ENCODE peak calls at places on chromosomes 6 and 20, in nine cellular contexts. T, C, H, P, J, U, V, O and A are unnamed samples.

GRCh38 chr6:80767808-80768207 is 661.3 kb downstream of the BCKDHB start:
- DNase-seq in H (peak), V (peak), P (peak), O (peak), C (no peak), T (no peak), U (no peak), J (peak), A (peak)

GRCh38 chr20:11379257-11380011 is 538.3 kb upstream of the BTBD3 start:
- DNase-seq in J (no peak), V (no peak), P (no peak), U (no peak), H (peak), O (no peak), C (no peak), T (no peak), A (no peak)

GRCh38 chr20:10376271-10377075 is 57.5 kb downstream of the MKKS start:
- DNase-seq in J (peak), U (no peak), C (no peak), H (no peak), T (no peak), O (no peak), V (no peak), P (no peak), A (no peak)

GRCh38 chr6:135014353-135014832 is 40.2 kb downstream of the HBS1L start:
- DNase-seq in H (no peak), U (no peak), P (no peak), C (no peak), V (no peak), O (no peak), T (no peak), J (no peak), A (no peak)

GRCh38 chr6:28765978-28766351 is 157.8 kb downstream of the TRIM27 start:
- DNase-seq in C (no peak), U (no peak), H (no peak), T (no peak), O (no peak), P (no peak), V (no peak), J (no peak), A (no peak)

GRCh38 chr6:25094726-25095125 is 159.0 kb upstream of the RIPOR2 start:
- DNase-seq in C (no peak), O (no peak), H (no peak), P (no peak), J (no peak), V (no peak), T (no peak), U (no peak), A (no peak)

GRCh38 chr6:135722679-135723078 is 128.8 kb upstream of the PDE7B start:
- DNase-seq in P (no peak), C (peak), O (no peak), H (no peak), T (no peak), U (peak), J (peak), V (no peak), A (peak)

GRCh38 chr6:126388235-126388634 is 48.3 kb downstream of the CENPW start:
- DNase-seq in P (no peak), C (no peak), U (no peak), V (no peak), J (no peak), O (no peak), H (no peak), T (no peak), A (no peak)

GRCh38 chr20:37728635-37728983 is 34.8 kb downstream of the CTNNBL1 start:
- DNase-seq in H (no peak), C (no peak), J (no peak), V (no peak), P (no peak), T (no peak), O (no peak), U (no peak), A (no peak)

GRCh38 chr6:37110455-37111155 is 59.3 kb upstream of the PIM1 start:
- DNase-seq in H (no peak), V (no peak), T (no peak), J (no peak), O (no peak), P (no peak), C (no peak), U (no peak), A (no peak)

GRCh38 chr6:14540276-14540675 is 422.7 kb downstream of the CD83 start:
- DNase-seq in H (no peak), J (peak), V (no peak), T (no peak), U (no peak), C (peak), O (no peak), P (no peak), A (no peak)

GRCh38 chr20:26163890-26164289 is 467.2 kb upstream of the ZNF337 start:
- DNase-seq in P (no peak), U (no peak), H (no peak), O (no peak), C (no peak), J (peak), T (no peak), V (no peak), A (peak)

GRCh38 chr6:35729349-35729678 is 7.5 kb upstream of the ARMC12 start:
- DNase-seq in T (no peak), O (no peak), H (no peak), V (no peak), P (no peak), C (no peak), U (no peak), J (no peak), A (no peak)

GRCh38 chr6:35727206-35727934 is 9.5 kb upstream of the ARMC12 start:
- DNase-seq in H (peak), P (peak), C (peak), O (peak), J (peak), V (peak), U (peak), T (peak), A (peak)

GRCh38 chr6:35729722-35730121 is 7.1 kb upstream of the ARMC12 start:
- DNase-seq in P (no peak), T (peak), J (no peak), U (no peak), C (no peak), V (peak), H (no peak), O (no peak), A (no peak)

GRCh38 chr6:35728663-35729348 is 8.0 kb upstream of the ARMC12 start:
- DNase-seq in U (no peak), H (peak), P (no peak), C (peak), T (peak), O (peak), V (peak), J (no peak), A (no peak)

DNA sequence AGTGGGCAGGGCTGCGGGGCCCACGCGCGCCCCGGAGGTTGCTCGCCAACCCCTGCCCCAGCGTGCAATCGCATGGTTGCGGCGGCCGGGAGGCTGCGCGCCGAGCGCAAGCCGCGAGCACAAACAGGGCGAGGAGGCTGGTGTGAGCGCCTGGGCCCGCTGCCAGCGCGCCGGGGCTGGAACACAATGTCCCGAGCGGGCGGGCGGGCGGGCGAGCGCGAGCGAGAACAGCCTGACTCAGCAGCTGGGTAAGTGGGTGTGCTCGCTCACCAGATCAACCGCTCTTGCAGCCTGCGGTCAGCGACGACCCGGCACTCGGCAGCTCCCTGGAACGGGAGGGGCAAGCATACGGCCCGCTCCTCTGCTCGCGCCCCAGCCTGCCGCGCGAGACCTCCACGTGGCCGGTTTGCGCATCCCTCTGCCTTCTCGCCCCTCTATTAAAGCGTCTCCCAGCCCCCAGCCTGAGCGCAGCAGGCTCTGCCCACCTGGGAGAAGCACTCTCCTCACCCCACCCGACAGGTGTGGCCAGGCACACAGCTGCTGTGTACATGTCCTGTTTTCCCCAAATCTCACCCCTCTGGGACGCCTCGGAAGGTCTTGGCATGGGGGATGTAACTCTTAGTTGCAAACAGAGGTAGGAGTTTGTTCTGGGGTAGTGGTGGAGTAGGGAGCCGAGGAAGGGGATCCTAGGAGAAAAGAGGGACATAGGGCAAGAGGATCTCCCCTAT is 8.7 kb upstream of the ARMC12 start:
- DNase-seq in H (peak), C (peak), J (peak), O (peak), V (peak), T (peak), U (peak), P (peak), A (peak)
- TF ChIP-seq POLR2A in H (peak), C (no peak), J (no peak), O (peak), V (peak), T (peak), U (no peak), P (peak), A (peak)

GRCh38 chr6:5029609-5030008 is 25.8 kb upstream of the RPP40 start:
- DNase-seq in U (no peak), P (no peak), V (no peak), C (no peak), O (no peak), J (no peak), H (no peak), T (no peak), A (no peak)

GRCh38 chr6:5028301-5028700 is 24.5 kb upstream of the RPP40 start:
- DNase-seq in O (no peak), H (no peak), C (no peak), J (no peak), V (no peak), P (no peak), T (no peak), U (no peak), A (no peak)

GRCh38 chr6:5028921-5029320 is 25.1 kb upstream of the RPP40 start:
- DNase-seq in O (no peak), J (no peak), H (no peak), U (no peak), V (no peak), P (no peak), C (no peak), T (no peak), A (no peak)

GRCh38 chr6:5023923-5024322 is 20.1 kb upstream of the RPP40 start:
- DNase-seq in T (no peak), H (no peak), O (no peak), V (no peak), J (no peak), U (no peak), C (no peak), P (no peak), A (no peak)

GRCh38 chr6:5025911-5026819 is 22.3 kb upstream of the RPP40 start:
- DNase-seq in T (peak), U (no peak), J (peak), P (peak), V (peak), H (peak), C (peak), O (peak), A (peak)
- TF ChIP-seq POLR2A in T (no peak), U (no peak), J (no peak), P (no peak), V (no peak), H (no peak), C (no peak), O (peak), A (no peak)

DNA sequence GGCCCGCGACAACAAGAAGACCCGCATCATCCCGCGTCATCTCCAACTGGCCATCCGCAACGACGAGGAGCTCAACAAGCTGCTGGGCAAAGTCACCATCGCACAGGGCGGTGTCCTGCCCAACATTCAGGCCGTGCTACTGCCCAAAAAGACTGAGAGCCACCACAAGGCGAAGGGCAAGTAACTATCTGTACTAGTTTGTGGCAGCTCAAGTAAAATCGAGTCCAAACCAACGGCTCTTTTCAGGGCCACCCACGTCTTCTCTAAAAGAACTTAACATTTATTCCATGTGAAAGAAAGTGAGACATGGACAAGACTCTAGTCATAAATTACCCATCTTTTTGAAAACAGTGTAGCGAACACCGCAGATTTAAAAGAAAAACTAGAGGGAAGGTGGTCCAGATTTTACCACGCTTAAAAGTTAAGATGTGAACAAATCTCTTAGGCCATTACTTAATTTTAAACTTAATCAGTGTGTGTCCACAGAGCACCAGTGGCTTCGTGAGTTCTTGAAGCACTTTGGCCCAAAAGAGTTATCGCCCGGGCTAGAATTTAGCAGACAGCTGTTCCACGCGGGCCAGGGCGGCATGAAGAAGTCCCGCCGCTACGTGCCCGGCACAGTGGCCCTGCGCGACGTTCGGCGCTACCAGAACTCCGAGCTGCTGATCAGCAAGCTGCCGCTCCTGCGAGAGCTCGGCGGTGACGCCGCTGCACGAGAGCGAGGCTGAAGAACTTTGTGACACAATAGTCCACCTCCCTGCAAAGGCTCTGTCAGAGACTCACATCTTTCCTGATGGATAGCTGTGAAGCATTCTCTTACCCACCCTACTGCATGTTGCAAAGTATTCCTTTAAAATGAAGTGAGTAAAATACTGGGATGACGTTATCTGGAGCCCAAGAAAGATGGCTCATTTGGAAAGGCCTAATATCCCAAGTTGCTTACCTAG is 113.9 kb upstream of the PRSS16 start:
- DNase-seq in T (peak), H (peak), C (peak), U (no peak), J (peak), P (peak), V (peak), O (peak), A (no peak)
- TF ChIP-seq POLR2A in T (peak), H (no peak), C (no peak), U (peak), J (peak), P (peak), V (peak), O (peak), A (peak)

GRCh38 chr6:87922191-87922946 is 125.3 kb upstream of the SPACA1 start:
- DNase-seq in V (no peak), O (no peak), U (no peak), H (no peak), J (no peak), C (no peak), T (no peak), P (no peak), A (no peak)
- TF ChIP-seq POLR2A in V (no peak), O (no peak), U (no peak), H (no peak), J (no peak), C (no peak), T (no peak), P (no peak), A (no peak)

DNA sequence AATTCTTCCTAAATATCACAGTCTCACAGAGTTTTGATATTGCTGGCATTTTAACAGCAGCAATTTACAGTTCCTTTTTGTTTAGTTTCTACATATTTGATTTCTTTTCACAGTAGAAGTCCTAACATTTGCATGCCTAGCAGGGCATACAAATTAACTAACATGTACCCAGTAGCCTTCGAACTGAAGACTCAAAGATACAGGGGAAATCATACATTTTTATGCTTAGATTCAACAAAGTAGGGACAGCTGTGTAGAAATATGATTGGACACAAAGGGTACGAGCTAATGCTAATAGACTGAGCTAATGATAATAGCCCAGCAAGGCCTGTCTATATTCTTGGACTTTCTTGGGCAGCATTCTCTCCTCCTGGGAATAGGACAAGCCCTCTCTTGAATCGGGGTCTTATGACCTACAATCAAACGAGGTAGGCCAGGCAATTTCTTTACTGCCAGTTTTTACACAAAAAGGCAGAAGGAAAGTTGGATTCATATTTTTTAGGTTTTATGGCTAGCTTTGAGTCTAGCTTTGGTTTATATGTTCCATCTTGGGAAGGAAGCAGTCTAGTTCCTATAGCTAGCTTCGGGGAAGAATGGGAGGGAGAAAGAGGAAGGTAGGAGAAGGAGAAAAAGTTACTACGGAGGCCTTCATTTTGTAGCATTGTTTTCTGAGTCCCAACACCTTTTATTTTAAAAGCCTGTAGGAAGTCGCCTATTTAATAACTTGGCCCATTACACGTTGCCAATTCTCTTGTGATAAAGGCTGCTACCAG is 115.8 kb downstream of the HFE start:
- DNase-seq in U (no peak), C (no peak), J (no peak), O (no peak), P (no peak), H (no peak), V (no peak), T (no peak), A (no peak)
- TF ChIP-seq POLR2A in U (no peak), C (no peak), J (no peak), O (no peak), P (no peak), H (no peak), V (no peak), T (no peak), A (no peak)

GRCh38 chr20:31951530-31952453 is at the start of gene PDRG1:
- DNase-seq in V (peak), P (peak), C (peak), O (peak), U (peak), J (peak), H (peak), T (peak), A (peak)
- TF ChIP-seq POLR2A in V (peak), P (peak), C (no peak), O (peak), U (peak), J (peak), H (no peak), T (peak), A (peak)

GRCh38 chr20:53622247-53623114 is 28.8 kb upstream of the ZNF217 start:
- DNase-seq in T (no peak), O (no peak), V (peak), C (peak), J (no peak), P (no peak), H (no peak), U (no peak), A (no peak)

GRCh38 chr20:53626584-53626983 is 32.9 kb upstream of the ZNF217 start:
- DNase-seq in T (no peak), P (no peak), H (no peak), V (no peak), C (no peak), J (no peak), U (no peak), O (no peak), A (no peak)

GRCh38 chr20:53623127-53623453 is 29.5 kb upstream of the ZNF217 start:
- DNase-seq in P (no peak), J (no peak), H (no peak), V (no peak), U (no peak), C (no peak), O (no peak), T (no peak), A (no peak)

GRCh38 chr20:53621482-53622246 is 28.0 kb upstream of the ZNF217 start:
- DNase-seq in C (peak), U (peak), H (peak), O (peak), V (peak), J (peak), P (peak), T (peak), A (peak)

DNA sequence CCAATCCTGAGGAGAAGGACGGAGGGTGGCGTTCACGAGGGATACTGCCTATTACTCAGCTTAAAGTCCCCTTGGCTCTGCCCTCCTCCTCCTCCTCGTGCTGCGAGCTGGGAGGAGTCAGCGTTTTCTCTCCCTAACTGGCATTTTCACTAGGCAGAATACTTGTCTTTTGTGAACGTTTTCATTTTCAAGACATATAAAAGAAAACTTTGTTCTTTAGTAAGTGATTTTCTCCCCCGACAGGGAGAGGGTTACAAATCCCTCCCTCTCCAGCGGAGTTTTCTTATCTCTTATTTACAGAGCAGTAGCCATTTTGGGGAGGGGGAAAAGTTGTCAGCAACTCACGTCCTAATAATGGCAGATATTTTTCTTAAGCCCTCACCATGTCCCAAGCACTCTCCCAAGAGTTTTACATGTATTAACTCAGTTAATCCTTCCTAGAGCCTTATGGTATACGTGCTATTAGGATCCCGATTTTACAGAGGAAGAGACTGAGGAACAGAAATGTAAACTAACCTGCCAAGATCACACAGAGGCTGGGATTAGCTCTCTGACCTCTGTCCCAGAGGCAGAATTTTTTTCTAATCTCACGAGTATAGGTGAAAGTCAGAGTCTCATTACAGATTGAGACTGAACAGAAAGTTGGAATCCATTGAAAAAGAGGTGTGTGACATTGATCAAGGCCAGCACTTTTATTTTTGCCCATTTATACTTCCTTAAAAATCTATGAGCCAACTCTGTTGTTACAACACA is 30.0 kb upstream of the ZNF217 start:
- DNase-seq in H (peak), J (peak), T (peak), P (peak), O (peak), U (peak), C (peak), V (peak), A (peak)
- TF ChIP-seq POLR2A in H (no peak), J (peak), T (no peak), P (no peak), O (peak), U (no peak), C (no peak), V (peak), A (peak)

GRCh38 chr6:157884756-157885155 is 61.7 kb downstream of the SNX9 start:
- DNase-seq in O (no peak), J (no peak), H (no peak), V (no peak), C (no peak), T (no peak), U (no peak), P (no peak), A (no peak)
- TF ChIP-seq POLR2A in O (no peak), J (no peak), H (no peak), V (no peak), C (no peak), T (no peak), U (no peak), P (no peak), A (no peak)